ENCODE peak calls at places on chromosomes 6 and 20, in six cellular contexts. One of them, this sample, is unnamed.

GRCh38 chr20:24334830-24335229 is 134.6 kb upstream of the SYNDIG1 start:
- DNase-seq in NCI-H1694: no peak
- DNase-seq in activated CD8-positive, alpha-beta T cell treated with anti-CD3 and anti-CD28 coated beads for 36 hours: no peak
- DNase-seq in fibroblast of lung: no peak
- DNase-seq in NCI-H510A treated with DMSO at 0.1 percent for 48 hours: no peak
- DNase-seq in stomach: no peak
- DNase-seq in this sample: no peak

GRCh38 chr6:125792680-125793079 is 1.9 kb downstream of the NCOA7 start:
- DNase-seq in NCI-H1694: no peak
- DNase-seq in activated CD8-positive, alpha-beta T cell treated with anti-CD3 and anti-CD28 coated beads for 36 hours: no peak
- DNase-seq in fibroblast of lung: peak
- DNase-seq in NCI-H510A treated with DMSO at 0.1 percent for 48 hours: no peak
- DNase-seq in stomach: no peak
- DNase-seq in this sample: no peak

GRCh38 chr6:21560249-21560648 is 33.3 kb upstream of the SOX4 start:
- DNase-seq in NCI-H1694: no peak
- DNase-seq in activated CD8-positive, alpha-beta T cell treated with anti-CD3 and anti-CD28 coated beads for 36 hours: no peak
- DNase-seq in fibroblast of lung: no peak
- DNase-seq in NCI-H510A treated with DMSO at 0.1 percent for 48 hours: no peak
- DNase-seq in stomach: no peak
- DNase-seq in this sample: no peak

GRCh38 chr20:25750765-25751696 is 54.4 kb upstream of the ZNF337 start:
- DNase-seq in NCI-H1694: no peak
- DNase-seq in activated CD8-positive, alpha-beta T cell treated with anti-CD3 and anti-CD28 coated beads for 36 hours: peak
- DNase-seq in fibroblast of lung: peak
- DNase-seq in NCI-H510A treated with DMSO at 0.1 percent for 48 hours: no peak
- DNase-seq in stomach: peak
- DNase-seq in this sample: peak

GRCh38 chr20:58117944-58118343 is 110.5 kb downstream of the ANKRD60 start:
- DNase-seq in NCI-H1694: no peak
- DNase-seq in activated CD8-positive, alpha-beta T cell treated with anti-CD3 and anti-CD28 coated beads for 36 hours: no peak
- DNase-seq in fibroblast of lung: no peak
- DNase-seq in NCI-H510A treated with DMSO at 0.1 percent for 48 hours: no peak
- DNase-seq in stomach: no peak
- DNase-seq in this sample: no peak

GRCh38 chr6:129340983-129341382 is 369.0 kb downstream of the ARHGAP18 start:
- DNase-seq in NCI-H1694: no peak
- DNase-seq in activated CD8-positive, alpha-beta T cell treated with anti-CD3 and anti-CD28 coated beads for 36 hours: no peak
- DNase-seq in fibroblast of lung: peak
- DNase-seq in NCI-H510A treated with DMSO at 0.1 percent for 48 hours: no peak
- DNase-seq in stomach: no peak
- DNase-seq in this sample: no peak

GRCh38 chr6:69343856-69344255 is 453.0 kb downstream of the LMBRD1 start:
- DNase-seq in NCI-H1694: no peak
- DNase-seq in activated CD8-positive, alpha-beta T cell treated with anti-CD3 and anti-CD28 coated beads for 36 hours: no peak
- DNase-seq in fibroblast of lung: peak
- DNase-seq in NCI-H510A treated with DMSO at 0.1 percent for 48 hours: no peak
- DNase-seq in stomach: no peak
- DNase-seq in this sample: no peak

GRCh38 chr6:142551145-142551811 is 249.5 kb downstream of the ADGRG6 start:
- DNase-seq in NCI-H1694: peak
- DNase-seq in activated CD8-positive, alpha-beta T cell treated with anti-CD3 and anti-CD28 coated beads for 36 hours: peak
- DNase-seq in fibroblast of lung: no peak
- DNase-seq in NCI-H510A treated with DMSO at 0.1 percent for 48 hours: no peak
- DNase-seq in stomach: no peak
- DNase-seq in this sample: peak

GRCh38 chr6:170086639-170087420 is 204.0 kb downstream of the DLL1 start:
- DNase-seq in NCI-H1694: no peak
- DNase-seq in activated CD8-positive, alpha-beta T cell treated with anti-CD3 and anti-CD28 coated beads for 36 hours: no peak
- DNase-seq in fibroblast of lung: no peak
- DNase-seq in NCI-H510A treated with DMSO at 0.1 percent for 48 hours: no peak
- DNase-seq in stomach: peak
- DNase-seq in this sample: no peak

This sample was measured in mucosa of gallbladder.